ENCODE peak calls at places on chromosomes 16 and 17, in nine cellular contexts. C is HFFc6; T is epithelial cell of esophagus; Q is NCI-H460; E is activated CD4-positive, alpha-beta T cell treated with anti-CD3 and anti-CD28 coated beads for 36 hours; B is astrocyte of the spinal cord; X is stimulated activated CD4-positive, alpha-beta T cell treated with anti-CD3 and anti-CD28 coated beads, Interleukin-1b, Interleukin-23, amount 100 ng/mL, for 1 hour; A is stimulated activated effector memory CD8-positive, alpha-beta T cell treated with anti-CD3 and anti-CD28 coated beads, Interleukin-12 subunit alpha, Interleukin-12 subunit beta, amount 100 ng/mL, for 72 hours; D is heart right ventricle. I is an unnamed sample.

GRCh38 chr17:82603981-82604448 is 44.2 kb downstream of the WDR45B start:
- DNase-seq in C (no peak), B (no peak), T (no peak), D (no peak), A (no peak), X (no peak), E (peak), Q (no peak), I (peak)

GRCh38 chr17:27601069-27601974 is 29.7 kb upstream of the LGALS9 start:
- DNase-seq in E (peak), C (peak), D (peak), X (peak), B (peak), Q (peak), T (peak), A (peak), I (peak)

GRCh38 chr16:70527315-70527996 is 3.8 kb downstream of the SF3B3 start:
- DNase-seq in Q (no peak), D (no peak), B (no peak), A (no peak), E (no peak), X (no peak), T (no peak), C (no peak), I (no peak)

GRCh38 chr17:74233937-74234336 is 20.6 kb downstream of the TTYH2 start:
- DNase-seq in D (no peak), T (no peak), Q (no peak), B (no peak), X (no peak), A (no peak), E (no peak), C (no peak), I (no peak)

GRCh38 chr16:86848821-86849220 is 270.5 kb downstream of the FOXL1 start:
- DNase-seq in T (no peak), X (no peak), E (no peak), B (no peak), A (no peak), Q (no peak), D (no peak), C (no peak), I (no peak)

GRCh38 chr17:869567-870530 is 87.7 kb downstream of the MRM3 start:
- DNase-seq in B (no peak), X (no peak), T (peak), D (peak), A (no peak), C (peak), Q (no peak), E (no peak), I (no peak)

GRCh38 chr17:77470800-77471733 is 330.3 kb downstream of the SEC14L1 start:
- DNase-seq in Q (no peak), A (no peak), E (no peak), C (no peak), T (peak), X (no peak), B (peak), D (peak), I (no peak)

GRCh38 chr16:75083826-75084225 is 32.8 kb downstream of the LDHD start:
- DNase-seq in D (no peak), T (no peak), A (no peak), C (no peak), X (no peak), Q (no peak), B (no peak), E (no peak), I (no peak)

GRCh38 chr17:83135692-83136091 is 56.3 kb downstream of the METRNL start:
- DNase-seq in D (no peak), E (no peak), T (no peak), X (no peak), B (no peak), Q (no peak), C (no peak), A (no peak), I (no peak)

GRCh38 chr17:69468211-69468610 is 53.7 kb downstream of the MAP2K6 start:
- DNase-seq in C (no peak), D (no peak), Q (no peak), T (no peak), B (no peak), A (no peak), X (no peak), E (no peak), I (no peak)

GRCh38 chr16:17331071-17331521 is 139.7 kb downstream of the XYLT1 start:
- DNase-seq in A (no peak), X (no peak), Q (no peak), D (peak), C (no peak), T (no peak), B (no peak), E (no peak), I (no peak)

GRCh38 chr17:81684442-81684911 is 666 bp downstream of the HGS start:
- DNase-seq in E (peak), D (no peak), X (no peak), A (no peak), B (peak), T (peak), C (peak), Q (peak), I (no peak)

GRCh38 chr16:81779540-81780320 is 639 bp downstream of the PLCG2 start:
- DNase-seq in A (no peak), T (peak), C (no peak), X (no peak), Q (no peak), B (no peak), E (peak), D (peak), I (peak)

GRCh38 chr16:49639739-49640388 is 216.0 kb downstream of the ZNF423 start:
- DNase-seq in Q (no peak), T (no peak), E (no peak), B (peak), D (peak), X (no peak), A (no peak), C (no peak), I (no peak)

GRCh38 chr16:2019500-2019899 is at the start of gene NPW:
- DNase-seq in C (no peak), Q (no peak), E (peak), A (no peak), T (no peak), X (no peak), D (no peak), B (no peak), I (no peak)

GRCh38 chr16:22805326-22805725 is 8.6 kb upstream of the HS3ST2 start:
- DNase-seq in X (no peak), A (no peak), D (no peak), B (no peak), C (no peak), Q (no peak), E (no peak), T (no peak), I (no peak)

GRCh38 chr17:51710289-51710979 is 448.1 kb downstream of the CA10 start:
- DNase-seq in T (no peak), D (no peak), E (no peak), A (no peak), B (no peak), Q (no peak), X (no peak), C (no peak), I (no peak)

GRCh38 chr17:50184611-50185398 is 16.6 kb downstream of the COL1A1 start:
- DNase-seq in B (no peak), D (no peak), X (no peak), A (no peak), C (peak), Q (no peak), E (no peak), T (peak), I (no peak)

GRCh38 chr17:68613739-68614298 is 12.7 kb upstream of the FAM20A start:
- DNase-seq in B (peak), Q (peak), X (no peak), T (peak), E (peak), C (no peak), A (peak), D (no peak), I (no peak)

GRCh38 chr17:65407017-65407416 is 154.4 kb downstream of the AXIN2 start:
- DNase-seq in A (no peak), X (no peak), C (no peak), T (no peak), B (no peak), E (no peak), Q (no peak), D (no peak), I (no peak)

GRCh38 chr16:60304078-60304477 is 1570.0 kb upstream of the GOT2 start:
- DNase-seq in D (peak), C (no peak), E (no peak), T (no peak), B (no peak), X (no peak), Q (no peak), A (no peak), I (no peak)

GRCh38 chr16:20940864-20941634 is 40.5 kb downstream of the LYRM1 start:
- DNase-seq in A (no peak), D (no peak), Q (no peak), B (no peak), X (no peak), C (no peak), T (no peak), E (peak), I (no peak)

GRCh38 chr16:22053921-22054341 is 38.4 kb upstream of the VWA3A start:
- DNase-seq in D (no peak), X (no peak), B (no peak), A (no peak), T (no peak), C (no peak), Q (no peak), E (no peak), I (no peak)

GRCh38 chr17:81509687-81510523 is 2.7 kb downstream of the ACTG1 start:
- DNase-seq in T (no peak), B (no peak), A (peak), X (no peak), Q (no peak), C (no peak), D (no peak), E (peak), I (peak)

GRCh38 chr16:19883296-19883951 is 1.2 kb downstream of the GPRC5B start:
- DNase-seq in X (no peak), E (peak), D (peak), A (no peak), B (peak), T (no peak), Q (no peak), C (no peak), I (no peak)

GRCh38 chr17:2399572-2400473 is 1.0 kb downstream of the MNT start:
- DNase-seq in D (peak), C (peak), Q (peak), A (peak), T (peak), E (peak), X (peak), B (peak), I (peak)

GRCh38 chr16:47018223-47018891 is 44.9 kb upstream of the DNAJA2 start:
- DNase-seq in T (peak), A (peak), E (peak), B (peak), C (peak), D (no peak), Q (peak), X (no peak), I (peak)

GRCh38 chr17:76775021-76775420 is 37.1 kb downstream of the MFSD11 start:
- DNase-seq in A (no peak), D (no peak), B (no peak), X (no peak), Q (no peak), E (no peak), C (no peak), T (no peak), I (no peak)

GRCh38 chr17:49696233-49696761 is 11.5 kb downstream of the SLC35B1 start:
- DNase-seq in Q (no peak), D (no peak), X (no peak), T (no peak), B (no peak), E (peak), C (no peak), A (peak), I (no peak)

GRCh38 chr17:40427002-40427491 is 9.4 kb upstream of the TOP2A start:
- DNase-seq in D (no peak), A (peak), Q (no peak), B (no peak), E (no peak), T (no peak), X (no peak), C (no peak), I (no peak)

GRCh38 chr17:15918261-15918660 is 26.7 kb upstream of the ADORA2B start:
- DNase-seq in D (no peak), A (no peak), Q (no peak), T (no peak), E (no peak), B (no peak), C (no peak), X (no peak), I (no peak)

GRCh38 chr17:50154604-50155003 is 4.1 kb upstream of the PPP1R9B start:
- DNase-seq in Q (no peak), E (no peak), C (no peak), T (no peak), X (no peak), B (no peak), D (no peak), A (no peak), I (no peak)

GRCh38 chr17:76700627-76701470 is 9.9 kb downstream of the MXRA7 start:
- DNase-seq in D (peak), B (peak), E (no peak), X (no peak), T (peak), C (peak), A (no peak), Q (no peak), I (no peak)

GRCh38 chr17:35801583-35802224 is 6.3 kb upstream of the MMP28 start:
- DNase-seq in E (peak), A (no peak), Q (no peak), D (peak), B (peak), T (no peak), X (no peak), C (no peak), I (peak)

GRCh38 chr17:27407916-27408846 is 48.1 kb upstream of the KSR1 start:
- DNase-seq in B (peak), C (peak), X (no peak), T (peak), A (no peak), D (no peak), E (no peak), Q (no peak), I (no peak)

GRCh38 chr17:17356931-17357270 is 53.7 kb downstream of the NT5M start:
- DNase-seq in B (no peak), T (no peak), E (no peak), D (no peak), C (no peak), A (no peak), X (no peak), Q (no peak), I (no peak)

GRCh38 chr16:9311303-9311954 is 220.0 kb downstream of the HAPSTR1 start:
- DNase-seq in B (no peak), X (no peak), C (no peak), D (no peak), T (peak), A (no peak), E (peak), Q (no peak), I (no peak)

GRCh38 chr17:11644265-11645212 is 46.3 kb downstream of the DNAH9 start:
- DNase-seq in C (peak), T (peak), A (peak), D (peak), E (peak), B (peak), Q (peak), X (no peak), I (peak)